ENCODE peak calls at places on chromosome 16, in nine cellular contexts. R is A673, I is neuronal stem cell, G is aorta, V is IMR-90, L is cardiac muscle cell, P is upper lobe of right lung, W is lung, M is left ventricle myocardium inferior. Z is an unnamed sample.

GRCh38 chr16:84940670-84941551 is 70.4 kb downstream of the ZDHHC7 start:
- DNase-seq in G (no peak), P (peak; percentile 59), L (peak; percentile 30), I (no peak), R (no peak), W (no peak), V (no peak), M (no peak), Z (no peak)

GRCh38 chr16:3349175-3349574 is 6.5 kb upstream of the OR2C1 start:
- DNase-seq in R (no peak), M (no peak), L (no peak), G (no peak), I (no peak), W (no peak), V (no peak), P (no peak), Z (no peak)

GRCh38 chr16:48025359-48025758 is 130.4 kb downstream of the ABCC12 start:
- DNase-seq in L (no peak), G (no peak), R (no peak), W (no peak), I (no peak), M (no peak), V (no peak), P (no peak), Z (no peak)

GRCh38 chr16:65377131-65377649 is 255.3 kb upstream of the CDH11 start:
- DNase-seq in R (no peak), I (no peak), W (no peak), V (no peak), G (no peak), P (no peak), M (no peak), L (no peak), Z (peak; percentile 31)

GRCh38 chr16:11234884-11235702 is 20.9 kb downstream of the SOCS1 start:
- DNase-seq in I (no peak), W (no peak), R (no peak), L (no peak), M (no peak), V (peak; percentile 24), P (no peak), G (no peak), Z (no peak)

GRCh38 chr16:4414187-4414909 is 2.0 kb downstream of the CORO7 start:
- DNase-seq in G (no peak), P (no peak), L (no peak), I (no peak), V (no peak), M (no peak), W (no peak), R (no peak), Z (no peak)

GRCh38 chr16:3643095-3643730 is 11.3 kb upstream of the DNASE1 start:
- DNase-seq in M (no peak), L (no peak), P (peak; percentile 54), I (no peak), W (no peak), G (peak; percentile 25), R (no peak), V (no peak), Z (no peak)

GRCh38 chr16:69930117-69930776 is 20.9 kb upstream of the CLEC18A start:
- DNase-seq in R (peak; percentile 78), M (peak; percentile 32), I (peak; percentile 65), P (no peak), G (peak; percentile 82), W (peak; percentile 47), V (peak; percentile 60), L (peak; percentile 77), Z (peak; percentile 68)

GRCh38 chr16:65697061-65697460 is 575.2 kb upstream of the CDH11 start:
- DNase-seq in G (no peak), L (peak; percentile 60), W (no peak), I (no peak), P (no peak), R (peak; percentile 20), M (no peak), V (no peak), Z (no peak)

GRCh38 chr16:19429271-19429670 is 11.6 kb downstream of the TMC5 start:
- DNase-seq in M (no peak), L (no peak), P (no peak), R (no peak), V (no peak), I (no peak), G (no peak), W (peak; percentile 42), Z (peak; percentile 53)

GRCh38 chr16:68362314-68362913 is 51.6 kb downstream of the PRMT7 start:
- DNase-seq in P (no peak), W (no peak), M (no peak), L (no peak), R (peak; percentile 11), V (no peak), I (no peak), G (no peak), Z (no peak)

GRCh38 chr16:72910875-72911274 is 137.1 kb downstream of the ZFHX3 start:
- DNase-seq in P (no peak), V (no peak), G (no peak), L (no peak), W (no peak), R (no peak), I (no peak), M (no peak), Z (no peak)

GRCh38 chr16:67146523-67147357 is 4.1 kb downstream of the B3GNT9 start:
- DNase-seq in I (no peak), P (no peak), R (no peak), L (no peak), M (no peak), V (no peak), G (peak; percentile 59), W (no peak), Z (no peak)

GRCh38 chr16:67144943-67145342 is 5.9 kb downstream of the B3GNT9 start:
- DNase-seq in P (no peak), V (no peak), W (no peak), G (peak; percentile 28), M (no peak), L (no peak), I (no peak), R (no peak), Z (no peak)

GRCh38 chr16:67148221-67148620 is 2.6 kb downstream of the B3GNT9 start:
- DNase-seq in L (no peak), P (no peak), W (no peak), M (no peak), R (no peak), V (no peak), I (no peak), G (peak; percentile 42), Z (no peak)

GRCh38 chr16:67147437-67148140 is 3.2 kb downstream of the B3GNT9 start:
- DNase-seq in L (no peak), R (no peak), I (no peak), M (no peak), P (no peak), V (no peak), W (no peak), G (peak; percentile 55), Z (no peak)

DNA sequence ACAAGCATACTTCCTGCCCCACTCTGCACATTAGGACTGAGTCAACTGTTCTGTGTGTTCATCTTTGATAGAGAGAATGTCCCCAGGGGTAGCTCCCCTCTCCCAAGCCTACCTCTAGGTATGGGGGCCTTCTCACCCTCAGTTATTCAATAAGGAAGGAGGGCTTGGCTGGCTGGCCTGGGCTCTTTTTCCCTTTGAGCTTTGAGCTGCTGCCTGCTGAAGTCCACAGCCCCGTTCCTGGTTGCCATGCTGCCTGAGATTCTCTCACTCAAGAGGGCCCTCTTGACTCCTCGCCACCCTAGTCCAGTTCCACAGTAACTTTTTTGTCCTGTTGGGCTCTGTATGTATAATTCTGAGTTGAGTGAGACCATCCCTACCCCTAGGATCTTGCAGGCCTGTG is 5.1 kb downstream of the B3GNT9 start:
- DNase-seq in P (no peak), M (no peak), L (no peak), V (no peak), R (no peak), G (peak; percentile 36), W (no peak), I (no peak), Z (no peak)
- H3K36me3 ChIP-seq in P (peaks cover 78% of the 10 kb centered on the region), M (peaks cover 74% of the 10 kb centered on the region), L (peaks cover 20% of the 10 kb centered on the region), V (peaks cover 73% of the 10 kb centered on the region), R (peaks cover 77% of the 10 kb centered on the region), G (peaks cover 3% of the 10 kb centered on the region), W (peaks cover 15% of the 10 kb centered on the region), I (peaks cover 49% of the 10 kb centered on the region), Z (no peaks in the 10 kb centered on the region)

DNA sequence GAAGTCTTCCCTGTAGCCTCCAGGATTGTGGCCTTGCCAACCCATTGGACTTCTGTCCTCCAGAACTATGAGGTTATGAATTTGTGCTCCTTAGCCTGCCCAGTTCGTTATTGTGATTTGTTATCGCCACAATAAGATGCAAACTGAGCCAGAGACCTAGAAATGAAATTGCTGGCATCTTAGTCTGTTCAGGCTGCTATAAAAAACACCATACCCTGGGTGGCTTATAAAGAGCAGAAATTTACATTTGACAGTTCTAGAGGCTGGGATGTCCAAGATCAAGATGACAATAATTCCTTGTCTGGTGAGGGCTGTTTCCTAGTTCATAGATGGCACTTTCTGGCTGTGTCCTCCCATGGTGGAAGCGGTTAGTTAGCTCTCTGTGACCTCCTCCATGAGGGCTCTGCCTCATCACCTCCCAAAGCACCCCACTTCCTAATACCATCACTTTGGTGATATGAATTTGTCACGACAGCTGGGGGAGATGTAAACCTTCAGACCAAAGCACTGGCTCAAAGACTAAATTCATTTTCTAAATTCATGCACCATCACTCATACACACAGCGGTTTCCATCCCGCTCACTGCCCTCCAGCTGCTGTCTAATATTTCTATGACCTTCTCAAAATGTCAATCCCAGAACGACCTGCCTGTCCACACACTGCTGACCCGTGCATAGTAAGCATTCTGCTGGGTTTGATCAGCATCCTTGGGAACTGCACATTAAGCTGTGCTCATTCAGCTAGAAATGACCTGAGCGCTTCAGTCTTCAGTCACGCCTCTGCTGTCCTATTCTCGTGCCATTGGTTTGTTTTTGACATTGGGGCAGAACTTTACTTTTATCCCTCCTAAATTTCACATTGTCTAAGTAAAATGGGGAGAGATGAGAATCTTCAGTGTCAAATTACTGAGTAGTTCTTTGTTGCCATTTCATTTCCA is 36.6 kb downstream of the GINS3 start:
- DNase-seq in G (no peak), L (no peak), M (no peak), W (no peak), V (no peak), I (no peak), R (no peak), P (no peak), Z (no peak)
- H3K36me3 ChIP-seq in G (no peaks in the 10 kb centered on the region), L (no peaks in the 10 kb centered on the region), M (no peaks in the 10 kb centered on the region), W (no peaks in the 10 kb centered on the region), V (no peaks in the 10 kb centered on the region), I (no peaks in the 10 kb centered on the region), R (no peaks in the 10 kb centered on the region), P (no peaks in the 10 kb centered on the region), Z (no peaks in the 10 kb centered on the region)

DNA sequence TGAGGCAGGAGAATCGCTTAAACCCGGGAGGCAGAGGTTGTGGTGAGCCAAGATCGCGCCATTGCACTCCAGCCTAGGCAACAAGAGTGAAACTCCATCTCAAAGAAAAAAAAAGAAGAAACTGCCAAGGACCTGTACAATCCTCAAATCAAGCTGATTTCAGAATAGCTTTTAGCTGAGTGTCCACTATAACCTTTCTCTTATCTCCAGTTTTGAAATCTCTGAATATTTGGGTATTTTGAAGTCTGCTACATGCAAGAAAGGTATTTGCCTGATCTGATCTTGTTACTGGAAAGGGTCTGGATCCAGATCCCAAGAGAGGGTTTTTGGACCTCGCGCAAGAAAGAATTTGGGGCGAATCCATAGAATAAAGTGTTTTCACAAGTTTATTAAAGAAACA is 19.1 kb upstream of the ARL2BP start:
- DNase-seq in R (no peak), P (no peak), G (no peak), L (no peak), V (no peak), I (no peak), W (no peak), M (no peak), Z (no peak)
- H3K36me3 ChIP-seq in R (peaks cover 68% of the 10 kb centered on the region), P (peaks cover 95% of the 10 kb centered on the region), G (peaks cover 11% of the 10 kb centered on the region), L (peaks cover 56% of the 10 kb centered on the region), V (peaks cover 33% of the 10 kb centered on the region), I (peaks cover 21% of the 10 kb centered on the region), W (peaks cover 54% of the 10 kb centered on the region), M (peaks cover 98% of the 10 kb centered on the region), Z (peaks cover 38% of the 10 kb centered on the region)

GRCh38 chr16:1312459-1312801 is 3.0 kb downstream of the UBE2I start:
- DNase-seq in W (no peak), G (peak; percentile 77), R (no peak), I (no peak), L (no peak), P (no peak), M (no peak), V (no peak), Z (no peak)
- H3K36me3 ChIP-seq in W (peaks cover 6% of the 10 kb centered on the region), G (peaks cover 2% of the 10 kb centered on the region), R (peaks cover 56% of the 10 kb centered on the region), I (peaks cover 46% of the 10 kb centered on the region), L (peaks cover 27% of the 10 kb centered on the region), P (peaks cover 45% of the 10 kb centered on the region), M (peaks cover 39% of the 10 kb centered on the region), V (peaks cover 44% of the 10 kb centered on the region), Z (peaks cover 34% of the 10 kb centered on the region)